ENCODE peak calls at places on chromosome 16, in six cellular contexts. P is AG04449, D is psoas muscle, X is colonic mucosa, W is dorsolateral prefrontal cortex, N is ovary. H is an unnamed sample.

GRCh38 chr16:700684-701584 is 4.7 kb downstream of the FBXL16 start:
- DNase-seq in P (no peak), N (no peak), W (no peak), D (no peak), X (no peak), H (no peak)

GRCh38 chr16:86784267-86784626 is 205.9 kb downstream of the FOXL1 start:
- DNase-seq in X (no peak), W (no peak), P (no peak), N (no peak), D (no peak), H (no peak)

GRCh38 chr16:46918905-46919792 is 35.0 kb downstream of the GPT2 start:
- DNase-seq in D (no peak), P (no peak), X (no peak), N (no peak), W (no peak), H (no peak)

GRCh38 chr16:50202926-50203624 is 50.0 kb downstream of the TENT4B start:
- DNase-seq in X (peak), P (peak), W (no peak), D (no peak), N (peak), H (peak)

GRCh38 chr16:2458887-2459646 is 842 bp upstream of the TEDC2 start:
- DNase-seq in D (no peak), W (no peak), X (no peak), N (no peak), P (no peak), H (no peak)

GRCh38 chr16:30903596-30903995 is 7.2 kb downstream of the CTF1 start:
- DNase-seq in W (no peak), D (no peak), P (no peak), X (no peak), N (no peak), H (no peak)

GRCh38 chr16:57411362-57411976 is 6.9 kb downstream of the CCL17 start:
- DNase-seq in P (no peak), W (no peak), N (no peak), X (no peak), D (no peak), H (no peak)

GRCh38 chr16:46612121-46612520 is 9.1 kb downstream of the SHCBP1 start:
- DNase-seq in P (no peak), N (no peak), W (no peak), X (no peak), D (no peak), H (no peak)

GRCh38 chr16:81279375-81279774 is 35.4 kb upstream of the GAN start:
- DNase-seq in W (no peak), D (no peak), N (no peak), P (peak), X (no peak), H (no peak)

DNA sequence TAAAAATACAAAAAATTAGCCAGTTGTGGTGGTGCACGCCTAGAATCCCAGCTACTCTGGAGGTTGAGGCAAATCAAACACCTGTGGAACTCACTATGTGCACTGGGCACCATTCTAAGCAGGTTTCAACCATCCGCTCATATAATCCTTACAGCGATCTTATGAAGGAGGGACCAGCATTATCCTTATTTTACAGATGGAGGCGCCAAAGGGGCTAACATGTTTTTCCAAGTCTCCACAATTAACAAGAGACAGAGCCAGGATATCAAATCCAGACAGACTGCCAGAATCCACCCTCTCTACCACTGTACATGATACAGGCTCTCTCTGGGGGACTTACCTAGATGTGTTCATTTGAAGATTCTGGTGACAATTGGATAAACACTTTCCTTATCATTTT is 479.0 kb downstream of the XYLT1 start:
- DNase-seq in X (no peak), P (no peak), N (no peak), D (no peak), W (no peak), H (no peak)
- TF ChIP-seq CTCF in X (no peak), P (no peak), N (no peak), D (no peak), W (no peak), H (no peak)

GRCh38 chr16:66511615-66512500 is 38.1 kb downstream of the TK2 start:
- DNase-seq in P (no peak), N (peak), W (no peak), D (no peak), X (no peak), H (no peak)
- TF ChIP-seq CTCF in P (no peak), N (no peak), W (no peak), D (no peak), X (no peak), H (no peak)

GRCh38 chr16:88747588-88748301 is 37.3 kb downstream of the PIEZO1 start:
- DNase-seq in W (no peak), N (no peak), D (no peak), X (peak), P (no peak), H (no peak)
- TF ChIP-seq CTCF in W (no peak), N (no peak), D (peak), X (peak), P (peak), H (no peak)

GRCh38 chr16:27268376-27269299 is at the start of gene NSMCE1:
- DNase-seq in P (peak), D (peak), N (peak), W (peak), X (peak), H (peak)

GRCh38 chr16:27269300-27270150 is 953 bp upstream of the NSMCE1 start:
- DNase-seq in X (no peak), P (no peak), W (no peak), D (no peak), N (no peak), H (no peak)

GRCh38 chr16:27273330-27273669 is 4.7 kb upstream of the NSMCE1 start:
- DNase-seq in W (no peak), D (no peak), X (no peak), N (no peak), P (no peak), H (no peak)

GRCh38 chr16:27272076-27272475 is 3.5 kb upstream of the NSMCE1 start:
- DNase-seq in X (no peak), W (no peak), P (no peak), D (no peak), N (no peak), H (no peak)

DNA sequence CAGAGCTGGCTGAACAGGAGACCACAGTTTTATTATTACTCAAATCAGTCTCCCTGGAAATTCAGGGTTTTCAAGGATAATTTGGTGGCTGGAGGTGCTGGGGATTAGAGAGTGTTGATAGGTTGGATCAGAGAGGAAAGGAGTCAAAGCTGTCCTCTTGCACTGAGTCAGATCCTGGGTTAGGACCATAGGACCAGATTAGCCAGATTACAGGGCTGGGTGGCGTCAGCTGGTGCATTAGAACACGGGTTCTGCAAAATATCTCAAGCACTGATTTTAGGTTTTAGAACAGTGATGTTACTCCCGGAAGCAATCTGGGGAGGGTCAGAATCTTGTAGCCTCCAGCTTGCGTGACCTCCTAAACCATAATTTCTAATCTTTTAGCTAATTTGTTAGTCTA is 1.8 kb upstream of the NSMCE1 start:
- DNase-seq in W (no peak), X (no peak), N (no peak), D (no peak), P (no peak), H (no peak)
- TF ChIP-seq CTCF in W (no peak), X (no peak), N (no peak), D (no peak), P (no peak), H (no peak)

GRCh38 chr16:19094542-19095365 is 19.0 kb upstream of the ITPRIPL2 start:
- DNase-seq in D (no peak), X (peak), W (no peak), N (no peak), P (no peak), H (no peak)
- TF ChIP-seq CTCF in D (no peak), X (no peak), W (no peak), N (no peak), P (no peak), H (no peak)

GRCh38 chr16:58495861-58496331 is 4.0 kb upstream of the NDRG4 start:
- DNase-seq in P (no peak), W (no peak), X (no peak), D (no peak), N (no peak), H (no peak)

GRCh38 chr16:58493756-58494431 is 6.0 kb upstream of the NDRG4 start:
- DNase-seq in X (no peak), D (no peak), P (no peak), W (no peak), N (no peak), H (no peak)

GRCh38 chr16:58492735-58493134 is 7.2 kb upstream of the NDRG4 start:
- DNase-seq in X (no peak), D (no peak), W (peak), P (no peak), N (no peak), H (no peak)

GRCh38 chr16:58497468-58497867 is 2.5 kb upstream of the NDRG4 start:
- DNase-seq in D (no peak), N (no peak), W (no peak), X (no peak), P (no peak), H (no peak)

DNA sequence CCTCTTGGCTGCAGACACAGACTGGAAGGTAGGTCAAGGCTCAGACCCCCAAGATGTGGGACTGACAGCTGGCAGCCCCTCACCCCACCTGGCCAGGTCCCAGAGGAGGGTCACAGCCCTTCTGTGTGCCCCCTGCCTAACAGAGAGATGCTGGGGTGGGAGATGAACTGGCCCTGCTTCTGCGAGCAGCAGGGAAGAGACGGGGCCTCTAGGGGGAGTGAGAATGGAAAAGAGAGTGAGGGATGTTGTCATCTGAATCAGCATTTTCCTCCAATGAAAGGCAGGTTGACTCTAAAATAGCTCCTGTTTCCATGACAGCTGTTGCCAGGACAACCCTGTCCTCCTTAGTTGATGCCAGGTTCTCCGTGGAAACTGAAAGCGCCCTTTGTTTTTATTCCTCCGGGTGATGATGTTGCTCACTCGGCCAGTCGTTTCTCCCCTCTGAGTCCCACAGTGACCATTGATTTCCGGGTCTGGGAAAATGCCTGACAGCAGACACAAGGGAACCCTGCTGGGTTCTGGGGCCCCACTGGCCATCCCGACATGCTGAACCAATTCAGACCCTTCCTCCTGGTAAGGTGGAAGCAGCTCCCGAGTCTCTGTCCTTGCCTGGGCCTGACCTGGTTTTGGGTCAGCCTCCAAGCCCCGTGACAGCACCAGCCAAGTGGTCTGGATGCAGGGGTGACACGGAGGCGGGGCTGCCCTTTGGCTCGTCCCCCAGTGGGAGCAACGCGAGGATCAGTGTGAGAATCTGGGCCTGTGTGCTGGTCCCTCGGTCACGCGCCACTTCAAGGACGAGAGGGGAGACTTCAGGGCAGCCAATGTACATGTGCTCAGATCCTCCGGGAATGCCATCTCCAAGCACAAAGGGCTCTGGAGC is 4.7 kb upstream of the NDRG4 start:
- DNase-seq in N (peak), P (peak), X (peak), W (peak), D (peak), H (peak)
- TF ChIP-seq CTCF in N (no peak), P (peak), X (no peak), W (peak), D (peak), H (peak)

GRCh38 chr16:67327774-67328173 is 1.2 kb downstream of the LRRC36 start:
- DNase-seq in W (no peak), N (no peak), P (no peak), X (no peak), D (no peak), H (no peak)

GRCh38 chr16:67329901-67330300 is 3.3 kb downstream of the LRRC36 start:
- DNase-seq in N (no peak), X (no peak), D (no peak), P (no peak), W (no peak), H (no peak)

GRCh38 chr16:67326115-67326471 is 448 bp downstream of the KCTD19 start:
- DNase-seq in X (no peak), D (no peak), P (no peak), W (no peak), N (no peak), H (no peak)

DNA sequence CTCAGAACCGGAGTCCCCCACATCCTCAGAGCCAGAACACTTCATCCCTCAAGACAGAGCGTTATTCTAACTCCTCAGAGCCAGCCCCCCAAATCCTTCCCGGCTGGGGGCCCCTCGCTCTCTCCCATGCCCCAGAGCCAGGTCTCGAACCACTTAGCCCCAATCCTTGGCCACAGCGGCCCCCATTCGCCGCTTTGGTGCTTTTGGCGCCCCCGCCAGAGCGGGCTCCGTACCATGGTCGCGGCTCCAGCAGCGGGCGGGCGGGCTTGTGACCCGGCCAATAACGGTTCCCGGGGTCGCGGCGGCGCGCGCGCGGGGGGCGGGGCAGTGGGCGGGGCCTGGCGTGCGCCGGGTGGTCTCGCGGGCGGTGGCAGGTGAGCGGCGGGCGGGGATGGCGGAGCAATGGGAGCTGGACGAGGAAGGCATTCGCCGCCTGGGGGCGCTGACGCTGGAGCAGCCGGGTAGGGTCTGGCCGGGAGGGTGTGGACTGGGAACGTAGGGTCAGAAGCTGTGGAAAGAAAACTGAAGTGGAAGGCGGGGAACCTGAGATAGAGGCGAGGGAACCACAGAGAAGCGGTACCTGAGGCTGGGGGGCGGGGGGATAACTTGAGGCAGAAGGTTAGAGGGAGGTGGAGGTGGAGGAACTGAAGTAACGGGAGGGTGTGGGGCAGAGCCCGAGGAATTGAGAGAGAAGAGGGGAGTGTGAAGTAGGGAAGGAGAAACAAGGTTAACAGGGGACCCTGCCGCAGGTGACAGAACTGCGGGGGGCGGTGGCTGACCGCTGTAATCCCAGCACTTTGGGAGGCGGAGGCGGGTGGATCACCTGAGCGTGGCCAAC is at the start of the genes KCTD19 and LRRC36:
- DNase-seq in W (peak), N (peak), P (no peak), X (peak), D (peak), H (no peak)
- TF ChIP-seq CTCF in W (peak), N (peak), P (peak), X (no peak), D (peak), H (peak)

GRCh38 chr16:28917095-28917494 is 7.9 kb downstream of the RABEP2 start:
- DNase-seq in D (no peak), N (no peak), P (no peak), W (no peak), X (no peak), H (no peak)
- TF ChIP-seq CTCF in D (no peak), N (no peak), P (no peak), W (no peak), X (no peak), H (no peak)

H was measured in AG09319.